ENCODE peak calls at places on chromosomes 2 and 18, in five cellular contexts. Z, M, X, V and Q are unnamed samples.

GRCh38 chr2:65300772-65301711 is 73.4 kb downstream of the ACTR2 start:
- DNase-seq in M (peak; percentile 34), V (no peak), Z (peak; percentile 64), X (peak; percentile 89), Q (peak; percentile 72)

GRCh38 chr2:1599301-1600085 is 144.8 kb downstream of the PXDN start:
- DNase-seq in V (no peak), Z (no peak), M (no peak), X (no peak), Q (peak; percentile 48)

GRCh38 chr18:60358516-60358915 is 14.1 kb downstream of the MC4R start:
- DNase-seq in M (no peak), Z (no peak), X (no peak), V (no peak), Q (no peak)

GRCh38 chr2:237184192-237184922 is 98.7 kb downstream of the COPS8 start:
- DNase-seq in M (no peak), Z (no peak), X (no peak), V (no peak), Q (no peak)

GRCh38 chr18:45441110-45441842 is 174.0 kb upstream of the SLC14A2 start:
- DNase-seq in Z (no peak), V (no peak), X (no peak), M (no peak), Q (no peak)

GRCh38 chr18:79336556-79337142 is 59.1 kb upstream of the NFATC1 start:
- DNase-seq in Z (no peak), X (no peak), M (no peak), V (no peak), Q (no peak)

GRCh38 chr2:224319756-224320155 is 82.2 kb downstream of the FAM124B start:
- DNase-seq in V (no peak), Z (no peak), X (no peak), M (no peak), Q (no peak)

GRCh38 chr2:36780231-36780808 is 83.8 kb downstream of the VIT start:
- DNase-seq in X (peak; percentile 62), Z (peak; percentile 74), V (peak; percentile 31), M (no peak), Q (no peak)

GRCh38 chr2:42367835-42368234 is 6.8 kb upstream of the COX7A2L start:
- DNase-seq in V (no peak), X (no peak), Z (peak; percentile 23), M (no peak), Q (no peak)

GRCh38 chr2:147647816-147648215 is 197.0 kb upstream of the ACVR2A start:
- DNase-seq in X (no peak), V (no peak), M (no peak), Z (no peak), Q (no peak)

GRCh38 chr2:58101500-58101899 is 54.9 kb downstream of the VRK2 start:
- DNase-seq in V (no peak), M (no peak), X (no peak), Z (no peak), Q (no peak)

GRCh38 chr2:15302154-15302553 is 259.0 kb downstream of the NBAS start:
- DNase-seq in X (no peak), V (no peak), M (no peak), Z (no peak), Q (no peak)

GRCh38 chr18:68399721-68400120 is 315.2 kb downstream of the TMX3 start:
- DNase-seq in M (no peak), Z (no peak), X (no peak), V (no peak), Q (no peak)

GRCh38 chr2:95333888-95334338 is 36.8 kb downstream of the KCNIP3 start:
- DNase-seq in Z (peak; percentile 60), V (no peak), X (no peak), M (no peak), Q (no peak)

GRCh38 chr2:209473930-209474419 is 50.1 kb downstream of the MAP2 start:
- DNase-seq in Z (peak; percentile 33), M (no peak), X (no peak), V (no peak), Q (no peak)

GRCh38 chr18:56505971-56506370 is 132.4 kb downstream of the TXNL1 start:
- DNase-seq in Z (no peak), V (no peak), M (no peak), X (no peak), Q (no peak)

GRCh38 chr2:105521176-105521575 is 122.3 kb upstream of the FHL2 start:
- DNase-seq in Z (no peak), M (no peak), V (no peak), X (no peak), Q (no peak)

GRCh38 chr2:8247905-8248622 is 433.8 kb upstream of the ID2 start:
- DNase-seq in V (no peak), M (no peak), X (no peak), Z (no peak), Q (peak; percentile 47)

GRCh38 chr18:66872277-66872676 is 268.4 kb upstream of the CDH19 start:
- DNase-seq in M (no peak), X (peak; percentile 0), Z (peak; percentile 11), V (no peak), Q (no peak)

GRCh38 chr2:60880633-60880987 is 764 bp upstream of the REL start:
- DNase-seq in M (no peak), X (no peak), Z (no peak), V (no peak), Q (no peak)

GRCh38 chr2:199814084-199814844 is 36.7 kb downstream of the FTCDNL1 start:
- DNase-seq in X (no peak), M (no peak), Z (no peak), V (no peak), Q (no peak)

GRCh38 chr2:233961905-233962304 is 44.7 kb downstream of the TRPM8 start:
- DNase-seq in M (no peak), X (no peak), V (no peak), Z (no peak), Q (no peak)

GRCh38 chr2:95231723-95232122 is 24.4 kb downstream of the ZNF892 start:
- DNase-seq in M (no peak), Z (peak; percentile 55), V (peak; percentile 67), X (peak; percentile 58), Q (no peak)

GRCh38 chr2:197137234-197137633 is 173.3 kb downstream of the ANKRD44 start:
- DNase-seq in V (no peak), Z (peak; percentile 13), M (no peak), X (no peak), Q (no peak)

GRCh38 chr18:48543228-48543627 is 4.4 kb downstream of the CTIF start:
- DNase-seq in X (no peak), M (no peak), Z (peak; percentile 64), V (no peak), Q (no peak)
- H3K4me1 ChIP-seq in X (no peaks in the 10 kb centered on the region), M (peaks cover 32% of the 10 kb centered on the region), Z (peaks cover 55% of the 10 kb centered on the region), V (peaks cover 22% of the 10 kb centered on the region), Q (peaks cover 10% of the 10 kb centered on the region)

GRCh38 chr2:120576509-120577474 is 158.9 kb upstream of the GLI2 start:
- DNase-seq in V (no peak), X (no peak), Z (no peak), M (no peak), Q (no peak)
- H3K4me3 ChIP-seq in V (no peak overlapping the region), X (no peak overlapping the region), Z (no peak overlapping the region), M (peak overlapping the region; percentile 62), Q (peak overlapping the region; percentile 36)

DNA sequence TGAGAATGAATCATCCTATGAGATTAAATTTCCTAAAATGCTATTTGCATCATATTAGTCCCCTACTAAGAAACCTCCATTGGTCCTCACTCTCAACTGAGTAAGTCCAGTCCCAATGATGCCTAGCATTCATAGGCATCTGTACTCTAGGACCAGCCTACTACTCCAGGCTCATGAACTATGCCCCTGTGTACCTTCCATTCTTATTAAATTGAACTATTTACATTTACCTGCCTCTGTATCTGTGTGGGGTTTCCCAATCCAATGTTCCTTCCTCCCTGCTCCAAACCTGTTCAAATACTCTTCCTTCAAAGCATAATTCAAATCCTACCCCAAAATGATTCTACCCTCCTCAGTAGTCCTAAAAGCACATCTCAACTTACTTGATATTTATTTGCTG is 3.8 kb downstream of the MEMO1 start:
- DNase-seq in X (no peak), V (no peak), M (no peak), Z (no peak), Q (no peak)
- H3K4me1 ChIP-seq in X (peaks cover 25% of the 10 kb centered on the region), V (no peaks in the 10 kb centered on the region), M (peaks cover 7% of the 10 kb centered on the region), Z (peaks cover 20% of the 10 kb centered on the region), Q (peaks cover 5% of the 10 kb centered on the region)

DNA sequence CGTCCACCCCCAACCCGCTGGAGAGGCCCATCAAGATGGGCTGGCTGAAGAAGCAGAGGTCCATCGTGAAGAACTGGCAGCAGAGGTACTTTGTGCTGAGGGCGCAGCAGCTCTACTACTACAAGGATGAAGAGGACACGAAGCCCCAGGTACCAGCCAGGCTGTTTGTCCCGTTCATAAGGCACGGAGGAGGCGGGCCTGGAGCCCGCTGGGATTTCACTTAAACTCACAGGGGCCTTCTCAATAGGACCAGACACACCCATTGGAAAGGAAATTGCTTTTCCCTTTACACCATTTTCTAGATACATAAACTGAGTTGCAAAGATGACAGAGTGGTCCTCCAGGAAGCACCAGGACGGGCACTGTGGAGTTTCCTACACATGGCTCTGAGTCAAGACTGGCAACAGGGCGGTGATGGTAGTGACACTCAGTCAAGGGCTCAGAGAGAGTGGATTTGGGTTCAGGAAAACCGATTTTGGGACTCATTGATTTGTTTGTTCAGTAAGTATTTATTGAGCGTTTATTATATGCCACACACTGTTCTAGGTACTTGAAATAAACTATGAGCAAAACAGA is 40.7 kb downstream of the ARHGAP25 start:
- DNase-seq in Z (no peak), M (no peak), X (no peak), V (no peak), Q (no peak)
- H3K4me3 ChIP-seq in Z (no peak overlapping the region), M (peak overlapping the region; percentile 43), X (peak overlapping the region; percentile 69), V (no peak overlapping the region), Q (peak overlapping the region; percentile 13)

GRCh38 chr2:128590309-128591021 is 271.8 kb upstream of the HS6ST1 start:
- DNase-seq in V (no peak), X (no peak), M (no peak), Z (no peak), Q (no peak)

GRCh38 chr2:128591841-128592822 is 273.5 kb upstream of the HS6ST1 start:
- DNase-seq in X (no peak), Z (no peak), M (no peak), V (no peak), Q (no peak)

GRCh38 chr2:128589681-128590080 is 271.0 kb upstream of the HS6ST1 start:
- DNase-seq in M (no peak), X (no peak), V (no peak), Z (no peak), Q (no peak)

GRCh38 chr2:128593518-128594272 is 275.0 kb upstream of the HS6ST1 start:
- DNase-seq in M (no peak), X (no peak), V (no peak), Z (peak; percentile 53), Q (no peak)

DNA sequence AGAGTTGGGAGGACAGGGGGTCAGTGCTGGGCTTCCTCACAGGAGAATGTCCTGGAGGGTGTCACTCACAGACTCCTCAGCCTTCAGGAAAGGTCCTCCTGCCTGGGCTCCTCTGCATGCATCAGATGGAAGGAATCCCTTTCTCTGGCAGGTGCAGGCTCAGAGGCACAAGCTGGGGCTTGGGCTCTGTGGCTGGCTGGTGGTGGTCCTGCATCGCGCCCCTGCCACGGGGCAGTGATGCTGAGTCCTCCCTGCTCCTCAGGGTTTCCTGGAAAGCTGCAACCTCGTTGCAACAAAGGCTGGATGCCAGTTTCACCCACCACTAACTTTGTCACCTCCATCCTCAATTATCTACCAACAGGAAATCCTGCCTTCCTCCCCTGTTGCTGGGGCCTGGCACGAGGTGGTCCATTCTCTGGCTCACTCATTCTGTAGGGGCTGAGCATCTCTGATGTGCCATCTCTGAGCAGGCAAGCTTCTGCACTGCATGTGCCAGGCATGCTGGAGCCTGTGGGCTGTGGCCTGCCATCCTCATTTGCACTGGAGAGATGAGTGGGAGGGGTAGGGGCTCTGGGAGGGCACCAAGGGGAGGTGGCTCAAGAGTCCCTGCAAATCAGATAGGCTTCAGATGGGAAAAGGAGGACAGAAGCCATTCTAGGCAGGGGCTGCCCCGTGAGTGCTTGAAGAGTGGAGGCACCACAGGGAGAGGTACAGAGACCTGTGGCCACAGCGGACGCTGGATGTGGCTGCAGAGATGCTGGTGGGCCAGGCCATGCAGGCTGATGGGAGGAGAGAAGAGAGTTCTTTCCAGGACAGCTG is 272.6 kb upstream of the HS6ST1 start:
- DNase-seq in V (no peak), Z (no peak), X (no peak), M (no peak), Q (no peak)
- H3K4me1 ChIP-seq in V (no peaks in the 10 kb centered on the region), Z (peaks cover 15% of the 10 kb centered on the region), X (no peaks in the 10 kb centered on the region), M (no peaks in the 10 kb centered on the region), Q (no peaks in the 10 kb centered on the region)